ENCODE peak calls at places on chromosomes 2 and 18, in four cellular contexts. One of them, this sample, is unnamed.

GRCh38 chr2:148508878-148509702 is 135.5 kb upstream of the EPC2 start:
- DNase-seq in heart left ventricle: peak
- DNase-seq in left ventricle myocardium inferior: peak
- DNase-seq in AG09309: peak
- DNase-seq in this sample: peak

GRCh38 chr2:203715744-203716143 is 9.3 kb downstream of the CD28 start:
- DNase-seq in heart left ventricle: no peak
- DNase-seq in left ventricle myocardium inferior: no peak
- DNase-seq in AG09309: no peak
- DNase-seq in this sample: no peak

GRCh38 chr2:173898996-173899395 is 66.2 kb downstream of the SP3 start:
- DNase-seq in heart left ventricle: no peak
- DNase-seq in left ventricle myocardium inferior: no peak
- DNase-seq in AG09309: no peak
- DNase-seq in this sample: no peak

GRCh38 chr2:161049571-161049970 is 110.7 kb upstream of the TANK start:
- DNase-seq in heart left ventricle: no peak
- DNase-seq in left ventricle myocardium inferior: no peak
- DNase-seq in AG09309: no peak
- DNase-seq in this sample: no peak

GRCh38 chr2:70570041-70570661 is 16.5 kb upstream of the TGFA start:
- DNase-seq in heart left ventricle: no peak
- DNase-seq in left ventricle myocardium inferior: no peak
- DNase-seq in AG09309: no peak
- DNase-seq in this sample: peak

GRCh38 chr2:9178110-9178904 is 28.3 kb upstream of the ASAP2 start:
- DNase-seq in heart left ventricle: no peak
- DNase-seq in left ventricle myocardium inferior: no peak
- DNase-seq in AG09309: no peak
- DNase-seq in this sample: no peak

GRCh38 chr2:106839849-106840595 is 45.9 kb downstream of the ST6GAL2 start:
- DNase-seq in heart left ventricle: no peak
- DNase-seq in left ventricle myocardium inferior: no peak
- DNase-seq in AG09309: no peak
- DNase-seq in this sample: no peak

GRCh38 chr2:38301340-38301968 is 75.6 kb downstream of the ATL2 start:
- DNase-seq in heart left ventricle: no peak
- DNase-seq in left ventricle myocardium inferior: no peak
- DNase-seq in AG09309: no peak
- DNase-seq in this sample: no peak

GRCh38 chr18:79591040-79591308 is 88.6 kb upstream of the CTDP1 start:
- DNase-seq in heart left ventricle: no peak
- DNase-seq in left ventricle myocardium inferior: no peak
- DNase-seq in AG09309: no peak
- DNase-seq in this sample: no peak

GRCh38 chr2:36697424-36698066 is 1.0 kb downstream of the VIT start:
- DNase-seq in heart left ventricle: no peak
- DNase-seq in left ventricle myocardium inferior: no peak
- DNase-seq in AG09309: no peak
- DNase-seq in this sample: no peak

GRCh38 chr2:151979694-151980093 is 119.2 kb downstream of the CACNB4 start:
- DNase-seq in heart left ventricle: no peak
- DNase-seq in left ventricle myocardium inferior: no peak
- DNase-seq in AG09309: no peak
- DNase-seq in this sample: no peak

GRCh38 chr2:221420245-221420644 is 151.9 kb downstream of the EPHA4 start:
- DNase-seq in heart left ventricle: no peak
- DNase-seq in left ventricle myocardium inferior: no peak
- DNase-seq in AG09309: no peak
- DNase-seq in this sample: no peak

GRCh38 chr2:100893753-100894530 is 74.0 kb downstream of the NPAS2 start:
- DNase-seq in heart left ventricle: peak
- DNase-seq in left ventricle myocardium inferior: no peak
- DNase-seq in AG09309: no peak
- DNase-seq in this sample: peak

GRCh38 chr2:239149501-239149900 is 251.3 kb downstream of the HDAC4 start:
- DNase-seq in heart left ventricle: peak
- DNase-seq in left ventricle myocardium inferior: peak
- DNase-seq in AG09309: no peak
- DNase-seq in this sample: no peak

GRCh38 chr2:138777996-138778395 is 2.2 kb downstream of the NXPH2 start:
- DNase-seq in heart left ventricle: no peak
- DNase-seq in left ventricle myocardium inferior: no peak
- DNase-seq in AG09309: no peak
- DNase-seq in this sample: peak

GRCh38 chr2:28084564-28084963 is 194.0 kb downstream of the BABAM2 start:
- DNase-seq in heart left ventricle: no peak
- DNase-seq in left ventricle myocardium inferior: no peak
- DNase-seq in AG09309: no peak
- DNase-seq in this sample: peak

GRCh38 chr18:58438161-58438983 is 190.5 kb downstream of the ALPK2 start:
- DNase-seq in heart left ventricle: no peak
- DNase-seq in left ventricle myocardium inferior: no peak
- DNase-seq in AG09309: no peak
- DNase-seq in this sample: peak

GRCh38 chr18:62539284-62540168 is 16.7 kb downstream of the ZCCHC2 start:
- DNase-seq in heart left ventricle: no peak
- DNase-seq in left ventricle myocardium inferior: no peak
- DNase-seq in AG09309: no peak
- DNase-seq in this sample: no peak

GRCh38 chr2:220310326-220310936 is 683.0 kb downstream of the SLC4A3 start:
- DNase-seq in heart left ventricle: no peak
- DNase-seq in left ventricle myocardium inferior: no peak
- DNase-seq in AG09309: no peak
- DNase-seq in this sample: peak

GRCh38 chr18:48003426-48004349 is 73.2 kb upstream of the SMAD2 start:
- DNase-seq in heart left ventricle: peak
- DNase-seq in left ventricle myocardium inferior: peak
- DNase-seq in AG09309: no peak
- DNase-seq in this sample: peak

GRCh38 chr2:191041418-191042161 is 27.6 kb upstream of the STAT1 start:
- DNase-seq in heart left ventricle: no peak
- DNase-seq in left ventricle myocardium inferior: no peak
- DNase-seq in AG09309: no peak
- DNase-seq in this sample: peak

GRCh38 chr2:54429811-54430600 is 26.1 kb upstream of the SPTBN1 start:
- DNase-seq in heart left ventricle: no peak
- DNase-seq in left ventricle myocardium inferior: no peak
- DNase-seq in AG09309: no peak
- DNase-seq in this sample: no peak

GRCh38 chr2:210584834-210585233 is 28.4 kb downstream of the CPS1 start:
- DNase-seq in heart left ventricle: no peak
- DNase-seq in left ventricle myocardium inferior: no peak
- DNase-seq in AG09309: no peak
- DNase-seq in this sample: peak

GRCh38 chr2:239817011-239817490 is 208.1 kb downstream of the NDUFA10 start:
- DNase-seq in heart left ventricle: peak
- DNase-seq in left ventricle myocardium inferior: no peak
- DNase-seq in AG09309: no peak
- DNase-seq in this sample: no peak

GRCh38 chr2:192277494-192278109 is 82.9 kb upstream of the TMEFF2 start:
- DNase-seq in heart left ventricle: no peak
- DNase-seq in left ventricle myocardium inferior: no peak
- DNase-seq in AG09309: no peak
- DNase-seq in this sample: no peak

DNA sequence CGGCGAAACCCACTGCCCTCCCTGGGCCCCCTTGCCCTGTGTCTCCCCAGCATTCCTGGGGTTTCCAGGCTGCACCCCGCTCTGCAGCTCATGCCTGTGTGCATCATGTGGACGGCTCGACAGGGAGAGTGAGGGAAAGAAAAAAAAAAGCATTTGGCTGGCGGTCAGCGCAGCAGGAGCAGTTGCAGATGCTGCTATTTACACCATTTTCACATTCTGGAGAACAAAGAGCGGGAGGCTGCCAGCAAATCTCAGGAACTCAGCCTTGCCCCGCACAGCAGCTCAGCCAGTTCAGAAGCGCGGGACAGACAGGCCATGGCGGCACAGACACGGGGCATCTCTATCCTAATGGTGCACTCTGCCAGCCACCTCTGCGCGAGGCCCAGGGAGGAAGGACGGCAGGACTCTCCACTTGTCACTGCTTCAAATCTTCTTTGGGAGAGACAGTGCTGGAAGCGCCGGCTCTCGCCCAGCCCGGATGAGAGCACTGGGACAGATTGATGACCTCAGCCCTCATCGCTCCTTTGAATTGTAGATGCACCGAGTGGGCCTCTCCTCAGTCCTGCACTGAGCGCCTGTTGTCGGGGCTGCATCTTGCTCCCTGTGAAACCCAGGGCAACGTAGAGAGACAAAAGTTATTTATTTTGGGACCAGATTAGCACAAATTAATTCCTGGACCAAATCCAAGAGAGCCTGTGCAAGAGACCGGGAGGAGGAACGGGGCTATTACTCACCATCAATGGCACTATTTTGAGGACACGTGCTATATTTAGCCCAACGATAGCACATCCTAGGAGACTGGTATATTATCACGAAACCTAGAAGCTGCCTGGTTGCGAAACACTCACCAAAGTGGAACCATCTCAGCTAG is 211.3 kb upstream of the SMIM21 start:
- DNase-seq in heart left ventricle: peak
- DNase-seq in left ventricle myocardium inferior: peak
- DNase-seq in AG09309: no peak
- DNase-seq in this sample: peak
- H3K4me3 ChIP-seq in heart left ventricle: peak
- H3K4me3 ChIP-seq in left ventricle myocardium inferior: peak
- H3K4me3 ChIP-seq in AG09309: peak
- H3K4me3 ChIP-seq in this sample: peak

GRCh38 chr2:230914886-230915285 is 10.2 kb downstream of the GPR55 start:
- DNase-seq in heart left ventricle: no peak
- DNase-seq in left ventricle myocardium inferior: no peak
- DNase-seq in AG09309: no peak
- DNase-seq in this sample: no peak

GRCh38 chr2:230912046-230912445 is 13.0 kb downstream of the GPR55 start:
- DNase-seq in heart left ventricle: no peak
- DNase-seq in left ventricle myocardium inferior: no peak
- DNase-seq in AG09309: no peak
- DNase-seq in this sample: no peak

GRCh38 chr2:230913812-230914211 is 11.2 kb downstream of the GPR55 start:
- DNase-seq in heart left ventricle: no peak
- DNase-seq in left ventricle myocardium inferior: no peak
- DNase-seq in AG09309: no peak
- DNase-seq in this sample: no peak

GRCh38 chr2:230915297-230915696 is 9.7 kb downstream of the GPR55 start:
- DNase-seq in heart left ventricle: no peak
- DNase-seq in left ventricle myocardium inferior: no peak
- DNase-seq in AG09309: no peak
- DNase-seq in this sample: no peak

GRCh38 chr2:230913406-230913805 is 11.6 kb downstream of the GPR55 start:
- DNase-seq in heart left ventricle: no peak
- DNase-seq in left ventricle myocardium inferior: no peak
- DNase-seq in AG09309: no peak
- DNase-seq in this sample: peak
- TF ChIP-seq CTCF in heart left ventricle: peak
- TF ChIP-seq CTCF in left ventricle myocardium inferior: peak
- TF ChIP-seq CTCF in AG09309: peak
- TF ChIP-seq CTCF in this sample: peak

GRCh38 chr2:224039080-224039769 is at the start of gene SERPINE2:
- DNase-seq in heart left ventricle: peak
- DNase-seq in left ventricle myocardium inferior: peak
- DNase-seq in AG09309: peak
- DNase-seq in this sample: peak

GRCh38 chr2:224039770-224040088 is 643 bp upstream of the SERPINE2 start:
- DNase-seq in heart left ventricle: peak
- DNase-seq in left ventricle myocardium inferior: no peak
- DNase-seq in AG09309: no peak
- DNase-seq in this sample: no peak

GRCh38 chr2:224038830-224039079 is 331 bp downstream of the SERPINE2 start:
- DNase-seq in heart left ventricle: no peak
- DNase-seq in left ventricle myocardium inferior: no peak
- DNase-seq in AG09309: no peak
- DNase-seq in this sample: no peak

GRCh38 chr2:224036731-224037376 is 2.2 kb downstream of the SERPINE2 start:
- DNase-seq in heart left ventricle: no peak
- DNase-seq in left ventricle myocardium inferior: no peak
- DNase-seq in AG09309: no peak
- DNase-seq in this sample: no peak

DNA sequence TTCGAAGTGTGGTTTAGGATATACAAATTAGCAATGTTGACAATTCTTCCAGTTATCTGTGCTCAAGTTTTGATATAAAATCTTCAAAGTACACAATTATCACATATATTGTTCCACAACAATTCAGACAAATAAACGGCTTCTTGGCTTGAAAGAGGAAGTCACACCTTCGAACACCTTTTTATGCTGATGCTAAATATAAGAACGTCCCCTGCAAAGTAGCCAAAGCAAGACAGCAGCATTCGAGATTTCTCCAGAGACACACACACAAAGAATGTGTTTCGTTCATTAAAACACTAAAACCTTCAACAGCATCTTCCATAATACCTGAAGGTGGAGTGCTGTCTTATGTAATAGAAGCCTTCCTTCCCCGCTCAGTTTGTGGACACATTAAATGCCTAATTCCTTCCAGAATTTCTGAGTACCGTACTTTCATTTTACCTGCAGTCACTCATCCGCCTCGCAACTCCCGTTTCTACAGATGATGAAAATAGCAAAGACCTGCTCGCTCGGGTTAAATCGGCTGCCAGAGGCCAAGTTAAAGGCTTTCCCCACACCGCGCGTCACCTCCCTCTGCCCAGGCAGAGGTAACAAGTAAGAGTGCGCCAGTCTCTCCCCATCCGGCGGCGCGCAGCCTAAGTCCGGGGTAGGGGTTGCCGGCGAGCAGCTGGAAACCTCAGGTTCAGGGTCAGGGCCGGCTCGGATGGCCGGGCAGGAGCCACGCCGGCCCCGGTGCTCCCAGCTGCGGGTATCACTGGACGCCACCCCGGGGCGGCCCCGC is 847 bp downstream of the SERPINE2 start:
- DNase-seq in heart left ventricle: peak
- DNase-seq in left ventricle myocardium inferior: peak
- DNase-seq in AG09309: no peak
- DNase-seq in this sample: peak
- H3K4me3 ChIP-seq in heart left ventricle: peak
- H3K4me3 ChIP-seq in left ventricle myocardium inferior: peak
- H3K4me3 ChIP-seq in AG09309: peak
- H3K4me3 ChIP-seq in this sample: peak

DNA sequence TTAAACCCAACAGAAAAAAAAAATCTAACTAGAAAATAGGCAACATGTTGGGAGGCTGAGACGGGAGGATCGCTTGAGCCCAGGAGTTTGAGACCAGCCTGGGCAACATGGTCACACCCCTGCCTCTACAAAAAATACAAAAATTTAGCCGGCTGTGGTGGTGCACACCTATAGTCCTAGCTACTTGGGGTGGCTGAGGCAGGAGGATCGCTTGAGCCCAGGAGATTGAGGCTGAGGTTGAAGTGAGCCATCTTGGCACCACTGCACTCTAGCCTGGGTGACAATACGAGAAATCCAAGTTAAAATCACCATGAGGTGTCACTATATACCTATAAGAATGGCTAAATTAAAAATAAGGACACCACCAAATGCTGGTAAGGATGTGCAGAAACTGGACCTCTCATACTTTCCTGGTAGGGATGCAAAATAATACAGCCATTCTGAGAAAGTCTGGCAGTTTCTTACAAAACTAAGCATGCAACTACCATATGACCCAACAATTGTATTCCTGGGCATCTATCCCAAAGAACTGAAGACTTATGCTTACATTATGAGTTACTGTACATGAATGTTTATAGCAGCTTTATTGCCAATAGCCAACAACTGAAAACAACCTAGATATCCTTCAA is 2.2 kb downstream of the SEPTIN10 start:
- DNase-seq in heart left ventricle: no peak
- DNase-seq in left ventricle myocardium inferior: no peak
- DNase-seq in AG09309: peak
- DNase-seq in this sample: peak
- TF ChIP-seq CTCF in heart left ventricle: no peak
- TF ChIP-seq CTCF in left ventricle myocardium inferior: no peak
- TF ChIP-seq CTCF in AG09309: no peak
- TF ChIP-seq CTCF in this sample: no peak